ENCODE peak calls at places on chromosome 10, in nine cellular contexts. L is cardiac muscle cell, B is HCT116, N is body of pancreas, D is sigmoid colon, E is SK-N-SH, U is fibroblast of lung, Y is breast epithelium, V is adipocyte. R is an unnamed sample. For H3K4me1 and H3K27me3, the result is how much of the 10 kb centered on the place peaks cover.

GRCh38 chr10:22550732-22551131 is 163.6 kb downstream of the PIP4K2A start:
- DNase-seq in U (peak), V (peak), B (peak), E (peak), N (peak), D (no peak), Y (no peak), L (peak), R (no peak)

GRCh38 chr10:67971311-67971710 is 86.9 kb downstream of the SIRT1 start:
- DNase-seq in N (no peak), L (no peak), Y (no peak), V (no peak), U (peak), D (no peak), B (no peak), E (no peak), R (no peak)

GRCh38 chr10:44313706-44314307 is 71.1 kb downstream of the CXCL12 start:
- DNase-seq in L (peak), E (no peak), Y (no peak), U (no peak), B (no peak), V (no peak), D (no peak), N (no peak), R (no peak)

GRCh38 chr10:78301891-78302738 is 268.5 kb downstream of the RPS24 start:
- DNase-seq in L (peak), U (no peak), N (no peak), V (peak), D (peak), B (no peak), E (no peak), Y (no peak), R (no peak)

GRCh38 chr10:27464993-27465392 is 39.1 kb upstream of the RAB18 start:
- DNase-seq in V (no peak), E (no peak), Y (no peak), B (no peak), N (no peak), D (no peak), U (no peak), L (no peak), R (no peak)

GRCh38 chr10:89115876-89116627 is 91.1 kb downstream of the CH25H start:
- DNase-seq in D (no peak), B (peak), N (no peak), Y (no peak), E (no peak), L (no peak), U (peak), V (peak), R (no peak)

GRCh38 chr10:49610015-49610734 is at the start of gene SLC18A3:
- DNase-seq in N (no peak), B (no peak), U (no peak), V (peak), D (peak), Y (no peak), L (peak), E (peak), R (no peak)

GRCh38 chr10:47207894-47208469 is 92.0 kb upstream of the GDF10 start:
- DNase-seq in D (no peak), E (no peak), L (peak), Y (no peak), B (no peak), N (no peak), U (no peak), V (no peak), R (no peak)

GRCh38 chr10:69668722-69669121 is 38.7 kb downstream of the FAM241B start:
- DNase-seq in B (no peak), V (no peak), Y (no peak), E (no peak), U (no peak), L (no peak), N (no peak), D (no peak), R (no peak)

GRCh38 chr10:94292448-94293118 is 70.2 kb downstream of the NOC3L start:
- DNase-seq in L (no peak), D (peak), V (peak), N (peak), E (no peak), Y (peak), B (no peak), U (peak), R (no peak)

GRCh38 chr10:79981673-79982485 is 33.0 kb upstream of the SFTPD start:
- DNase-seq in E (peak), Y (peak), L (peak), B (peak), N (peak), U (peak), D (peak), V (peak), R (peak)

GRCh38 chr10:74363727-74364126 is 212.7 kb downstream of the ADK start:
- DNase-seq in E (no peak), U (no peak), L (peak), N (no peak), D (no peak), B (no peak), V (no peak), Y (no peak), R (no peak)

GRCh38 chr10:32983333-32983909 is 25.4 kb upstream of the ITGB1 start:
- DNase-seq in N (no peak), U (peak), V (peak), Y (no peak), E (peak), D (no peak), B (peak), L (no peak), R (no peak)

GRCh38 chr10:31760674-31761081 is 168.0 kb downstream of the ARHGAP12 start:
- DNase-seq in L (no peak), Y (no peak), U (no peak), D (no peak), N (no peak), V (no peak), E (no peak), B (no peak), R (no peak)

GRCh38 chr10:125414998-125415397 is 254.6 kb upstream of the CTBP2 start:
- DNase-seq in Y (no peak), N (peak), D (no peak), E (no peak), V (no peak), L (no peak), U (peak), B (no peak), R (no peak)

GRCh38 chr10:2232479-2232878 is 495.2 kb upstream of the ADARB2 start:
- DNase-seq in N (no peak), Y (no peak), L (peak), V (no peak), B (no peak), D (no peak), E (no peak), U (no peak), R (no peak)

GRCh38 chr10:66349726-66350125 is 576.1 kb upstream of the LRRTM3 start:
- DNase-seq in U (peak), D (no peak), L (no peak), B (no peak), E (no peak), N (no peak), V (peak), Y (no peak), R (no peak)

DNA sequence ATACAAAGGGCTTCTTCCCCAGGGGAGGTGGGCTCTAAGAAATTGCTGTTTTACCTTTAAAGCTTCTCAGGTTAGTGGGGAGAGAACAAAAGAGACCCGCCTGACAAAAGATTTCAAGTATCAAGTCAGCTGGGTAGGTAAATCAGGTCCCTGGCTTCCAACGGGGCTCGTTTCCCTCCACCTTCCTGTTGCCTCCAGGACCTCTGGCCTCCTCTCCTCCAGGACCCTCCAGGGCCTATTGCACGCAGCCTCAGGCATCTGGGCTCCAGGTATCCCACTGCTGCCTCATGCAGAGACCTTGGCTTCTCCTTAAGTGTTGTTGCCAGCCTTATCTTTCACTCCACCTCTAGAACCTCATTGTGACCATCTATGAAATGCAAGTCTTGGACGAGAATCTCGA is 2.9 kb downstream of the BNIP3 start:
- DNase-seq in D (peak), L (no peak), N (no peak), E (no peak), U (no peak), Y (no peak), V (no peak), B (no peak), R (no peak)
- H3K4me3 ChIP-seq in D (no peak), L (peak), N (no peak), E (no peak), U (no peak), Y (peak), V (peak), B (no peak), R (no peak)

GRCh38 chr10:88110822-88111221 is 247.4 kb downstream of the PTEN start:
- DNase-seq in V (no peak), L (no peak), Y (no peak), N (no peak), E (no peak), D (no peak), B (no peak), U (no peak), R (no peak)
- H3K4me1 ChIP-seq in V (under half), L (under half), Y (under half), N (under half), E (under half), D (under half), B (under half), U (under half), R (under half)

DNA sequence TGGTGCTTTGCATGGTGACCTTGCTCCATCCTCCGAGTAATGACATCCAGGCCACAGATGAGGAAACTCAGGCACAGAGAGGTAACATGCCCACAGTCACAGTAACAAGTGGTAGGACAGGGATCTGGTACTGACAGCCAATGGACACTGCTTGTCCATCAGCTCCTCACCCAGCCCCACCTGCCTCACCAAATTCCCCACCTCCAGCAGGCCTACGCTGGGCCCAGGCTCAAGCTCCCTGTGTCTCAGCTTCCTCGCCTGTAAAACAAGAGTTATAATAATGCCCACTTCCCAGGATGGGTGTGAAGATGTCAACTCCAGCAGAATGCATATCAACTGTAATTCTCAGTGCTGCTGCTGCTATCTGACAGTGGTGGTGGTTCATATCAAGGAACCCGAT is 123.8 kb downstream of the GRID1 start:
- DNase-seq in L (no peak), V (no peak), D (no peak), Y (no peak), U (no peak), B (no peak), N (no peak), E (no peak), R (no peak)
- H3K27me3 ChIP-seq in L (under half), V (under half), D (under half), Y (under half), U (under half), B (under half), N (under half), E (under half), R (under half)

GRCh38 chr10:6091630-6092029 is 2.8 kb downstream of the RBM17 start:
- DNase-seq in E (no peak), N (no peak), B (no peak), Y (no peak), V (no peak), U (no peak), D (no peak), L (no peak), R (no peak)
- H3K4me3 ChIP-seq in E (no peak), N (no peak), B (no peak), Y (no peak), V (no peak), U (no peak), D (no peak), L (no peak), R (peak)

GRCh38 chr10:101001225-101002035 is 1.8 kb downstream of the LZTS2 start:
- DNase-seq in N (peak), V (peak), U (peak), Y (peak), B (no peak), L (peak), E (peak), D (peak), R (peak)

GRCh38 chr10:101005869-101006567 is 6.4 kb downstream of the LZTS2 start:
- DNase-seq in Y (no peak), N (no peak), B (no peak), D (no peak), E (no peak), U (no peak), V (no peak), L (no peak), R (no peak)

GRCh38 chr10:101005361-101005760 is 5.8 kb downstream of the LZTS2 start:
- DNase-seq in E (no peak), V (no peak), U (no peak), Y (no peak), D (peak), N (no peak), L (no peak), B (no peak), R (no peak)

GRCh38 chr10:101002456-101002855 is 2.8 kb downstream of the LZTS2 start:
- DNase-seq in B (no peak), N (no peak), U (no peak), E (no peak), V (no peak), D (peak), L (no peak), Y (no peak), R (peak)

GRCh38 chr10:101003639-101004206 is 4.1 kb downstream of the LZTS2 start:
- DNase-seq in D (peak), Y (no peak), B (no peak), L (no peak), N (no peak), E (no peak), V (no peak), U (no peak), R (peak)
- H3K4me1 ChIP-seq in D (half or more), Y (under half), B (under half), L (under half), N (under half), E (under half), V (under half), U (under half), R (under half)

R was measured in left lung.